ENCODE peak calls at places on chromosomes 7 and 10, in five cellular contexts. Q, W, Z, T and P are unnamed samples.

GRCh38 chr10:47136866-47137265 is 163.1 kb upstream of the GDF10 start:
- DNase-seq in Q (no peak), W (no peak), Z (peak), T (no peak), P (no peak)

GRCh38 chr10:4546500-4546899 is 279.5 kb upstream of the AKR1E2 start:
- DNase-seq in Q (no peak), W (peak), Z (peak), T (no peak), P (no peak)

GRCh38 chr10:128316327-128316726 is 190.1 kb upstream of the MKI67 start:
- DNase-seq in Q (no peak), W (no peak), Z (no peak), T (no peak), P (no peak)

GRCh38 chr7:142024547-142024946 is 28.9 kb downstream of the MGAM start:
- DNase-seq in Q (no peak), W (no peak), Z (no peak), T (no peak), P (peak)

GRCh38 chr7:4837814-4838625 is 23.8 kb downstream of the PAPOLB start:
- DNase-seq in Q (no peak), W (no peak), Z (no peak), T (no peak), P (no peak)

GRCh38 chr7:93551063-93551895 is 23.2 kb downstream of the CALCR start:
- DNase-seq in Q (peak), W (peak), Z (peak), T (no peak), P (no peak)

GRCh38 chr10:133412381-133412711 is 12.1 kb downstream of the SPRN start:
- DNase-seq in Q (no peak), W (no peak), Z (no peak), T (no peak), P (no peak)

GRCh38 chr7:47453093-47454056 is 128.5 kb downstream of the TNS3 start:
- DNase-seq in Q (peak), W (peak), Z (peak), T (peak), P (peak)

GRCh38 chr7:50264908-50265307 is 39.6 kb upstream of the IKZF1 start:
- DNase-seq in Q (no peak), W (no peak), Z (no peak), T (no peak), P (no peak)

GRCh38 chr10:86291616-86292340 is 74.8 kb downstream of the GRID1 start:
- DNase-seq in Q (no peak), W (no peak), Z (no peak), T (no peak), P (no peak)

GRCh38 chr10:12434277-12434676 is 84.9 kb downstream of the CAMK1D start:
- DNase-seq in Q (no peak), W (no peak), Z (no peak), T (no peak), P (no peak)

GRCh38 chr7:140003913-140004382 is 58.8 kb downstream of the PARP12 start:
- DNase-seq in Q (peak), W (peak), Z (peak), T (no peak), P (peak)

GRCh38 chr10:3783721-3784432 is 1.1 kb downstream of the KLF6 start:
- DNase-seq in Q (no peak), W (peak), Z (peak), T (no peak), P (no peak)

GRCh38 chr7:2522780-2523433 is 3.3 kb downstream of the LFNG start:
- DNase-seq in Q (peak), W (peak), Z (no peak), T (no peak), P (peak)

GRCh38 chr10:10222288-10222945 is 795.3 kb upstream of the CELF2 start:
- DNase-seq in Q (no peak), W (peak), Z (peak), T (no peak), P (no peak)

GRCh38 chr7:94409561-94409960 is 14.9 kb downstream of the COL1A2 start:
- DNase-seq in Q (no peak), W (no peak), Z (no peak), T (no peak), P (no peak)

GRCh38 chr10:113225903-113226302 is 275.9 kb downstream of the TCF7L2 start:
- DNase-seq in Q (no peak), W (no peak), Z (no peak), T (no peak), P (no peak)

GRCh38 chr7:37391791-37392672 is 56.6 kb downstream of the ELMO1 start:
- DNase-seq in Q (no peak), W (no peak), Z (no peak), T (no peak), P (no peak)

GRCh38 chr7:84547326-84547725 is 352.7 kb upstream of the SEMA3A start:
- DNase-seq in Q (no peak), W (no peak), Z (no peak), T (no peak), P (no peak)

GRCh38 chr7:158702196-158702595 is 2.4 kb downstream of the NCAPG2 start:
- DNase-seq in Q (no peak), W (no peak), Z (no peak), T (no peak), P (no peak)

GRCh38 chr10:97889461-97890265 is 40.0 kb downstream of the GOLGA7B start:
- DNase-seq in Q (peak), W (peak), Z (peak), T (peak), P (peak)

GRCh38 chr7:36202347-36202896 is 49.4 kb downstream of the EEPD1 start:
- DNase-seq in Q (no peak), W (no peak), Z (no peak), T (no peak), P (no peak)

GRCh38 chr10:74753295-74754211 is 72.8 kb upstream of the KAT6B start:
- DNase-seq in Q (no peak), W (peak), Z (peak), T (peak), P (no peak)

GRCh38 chr7:100435401-100436304 is 644 bp downstream of the PPP1R35 start:
- DNase-seq in Q (no peak), W (peak), Z (no peak), T (peak), P (peak)

GRCh38 chr7:103142494-103142893 is 6.4 kb downstream of the NAPEPLD start:
- DNase-seq in Q (no peak), W (no peak), Z (no peak), T (no peak), P (no peak)

GRCh38 chr10:86085686-86086085 is 280.9 kb downstream of the GRID1 start:
- DNase-seq in Q (no peak), W (no peak), Z (no peak), T (no peak), P (no peak)

GRCh38 chr10:78807504-78808202 is 261.1 kb upstream of the ZMIZ1 start:
- DNase-seq in Q (no peak), W (no peak), Z (no peak), T (no peak), P (no peak)

GRCh38 chr7:56092789-56093531 is at the start of gene PHKG1:
- DNase-seq in Q (peak), W (no peak), Z (peak), T (peak), P (peak)

GRCh38 chr10:52965489-52965888 is 192.9 kb upstream of the MBL2 start:
- DNase-seq in Q (no peak), W (no peak), Z (no peak), T (no peak), P (no peak)

GRCh38 chr10:78588194-78588811 is 480.5 kb upstream of the ZMIZ1 start:
- DNase-seq in Q (no peak), W (peak), Z (peak), T (no peak), P (no peak)

GRCh38 chr7:33379891-33380525 is 250.6 kb downstream of the BBS9 start:
- DNase-seq in Q (no peak), W (no peak), Z (no peak), T (no peak), P (no peak)

GRCh38 chr7:36945612-36946400 is 221.5 kb upstream of the AOAH start:
- DNase-seq in Q (no peak), W (peak), Z (no peak), T (no peak), P (no peak)

GRCh38 chr7:143375298-143376034 is 5.7 kb upstream of the ZYX start:
- DNase-seq in Q (no peak), W (no peak), Z (no peak), T (no peak), P (no peak)
- H3K27ac ChIP-seq in Q (no peak), W (no peak), Z (no peak), T (peak), P (peak)

DNA sequence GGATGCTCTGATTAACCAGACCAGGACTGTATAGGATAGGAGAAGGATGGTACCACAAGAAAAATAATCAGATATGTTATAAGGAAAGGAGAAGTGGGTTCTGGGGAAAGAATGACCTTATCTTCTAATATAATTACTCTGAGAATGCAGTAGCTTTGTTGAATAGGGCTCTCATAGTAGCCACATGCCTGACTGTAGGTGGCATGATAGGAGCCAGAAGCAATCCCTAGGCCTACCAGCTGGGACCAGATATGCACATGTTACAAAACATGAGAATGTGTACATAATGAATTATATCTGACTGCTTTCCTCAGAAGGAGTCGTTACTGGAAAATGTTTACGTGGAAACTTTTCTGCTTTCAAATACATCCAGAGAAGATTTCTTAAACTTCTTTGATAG is 53.2 kb upstream of the FAM3C start:
- DNase-seq in Q (no peak), W (peak), Z (no peak), T (no peak), P (no peak)
- TF ChIP-seq CTCF in Q (no peak), W (peak), Z (no peak), T (no peak), P (no peak)

GRCh38 chr10:118971187-118971586 is 58.3 kb upstream of the NANOS1 start:
- DNase-seq in Q (no peak), W (no peak), Z (no peak), T (no peak), P (no peak)
- H3K27ac ChIP-seq in Q (no peak), W (no peak), Z (no peak), T (no peak), P (no peak)

GRCh38 chr7:42272793-42273665 is 36.0 kb upstream of the GLI3 start:
- DNase-seq in Q (no peak), W (peak), Z (peak), T (no peak), P (peak)
- TF ChIP-seq CTCF in Q (no peak), W (peak), Z (peak), T (peak), P (no peak)

GRCh38 chr7:13016633-13017324 is 329.3 kb downstream of the ARL4A start:
- DNase-seq in Q (peak), W (peak), Z (peak), T (no peak), P (peak)
- H3K27ac ChIP-seq in Q (peak), W (peak), Z (no peak), T (no peak), P (peak)

GRCh38 chr10:119291223-119291900 is 84.0 kb downstream of the GRK5 start:
- DNase-seq in Q (no peak), W (no peak), Z (no peak), T (no peak), P (no peak)

GRCh38 chr10:119290301-119291036 is 83.1 kb downstream of the GRK5 start:
- DNase-seq in Q (no peak), W (no peak), Z (no peak), T (no peak), P (no peak)

GRCh38 chr10:119288574-119289001 is 81.2 kb downstream of the GRK5 start:
- DNase-seq in Q (no peak), W (no peak), Z (no peak), T (no peak), P (no peak)

GRCh38 chr10:119287613-119287991 is 80.2 kb downstream of the GRK5 start:
- DNase-seq in Q (no peak), W (no peak), Z (no peak), T (no peak), P (no peak)

GRCh38 chr10:119289227-119289925 is 82.0 kb downstream of the GRK5 start:
- DNase-seq in Q (no peak), W (no peak), Z (no peak), T (no peak), P (no peak)
- TF ChIP-seq CTCF in Q (no peak), W (no peak), Z (no peak), T (no peak), P (no peak)

DNA sequence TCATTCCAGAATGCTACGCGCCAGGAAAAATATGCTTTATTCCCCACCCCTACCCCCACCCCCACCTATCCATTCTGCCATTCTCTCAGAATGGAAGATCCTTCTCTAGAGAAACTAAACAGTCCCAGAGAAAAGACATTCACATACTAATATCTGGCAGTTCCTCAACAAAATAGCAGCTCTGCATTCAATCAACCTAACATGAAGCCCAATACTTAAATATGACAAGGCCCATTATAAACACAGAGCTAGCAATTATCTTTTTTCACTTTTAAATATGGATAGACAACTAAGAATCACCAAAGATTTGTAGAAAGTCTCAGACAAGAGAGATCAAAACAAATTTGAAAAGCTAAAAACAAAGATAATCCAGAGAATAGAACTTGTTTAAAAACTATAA is 16.3 kb downstream of the CACUL1 start:
- DNase-seq in Q (no peak), W (no peak), Z (no peak), T (no peak), P (no peak)
- H3K27ac ChIP-seq in Q (no peak), W (peak), Z (no peak), T (no peak), P (no peak)

GRCh38 chr10:91604462-91604935 is 28.4 kb downstream of the PPP1R3C start:
- DNase-seq in Q (no peak), W (no peak), Z (no peak), T (no peak), P (no peak)
- TF ChIP-seq CTCF in Q (no peak), W (no peak), Z (peak), T (no peak), P (no peak)

GRCh38 chr7:13990984-13991790 is 1.7 kb upstream of the ETV1 start:
- DNase-seq in Q (peak), W (peak), Z (peak), T (peak), P (peak)

GRCh38 chr7:13988765-13989137 is 715 bp downstream of the ETV1 start:
- DNase-seq in Q (no peak), W (peak), Z (peak), T (no peak), P (no peak)

GRCh38 chr7:13990319-13990983 is 985 bp upstream of the ETV1 start:
- DNase-seq in Q (peak), W (peak), Z (peak), T (peak), P (peak)

GRCh38 chr7:13989138-13989943 is at the start of gene ETV1:
- DNase-seq in Q (peak), W (peak), Z (peak), T (peak), P (peak)

GRCh38 chr7:13989944-13990295 is 454 bp upstream of the ETV1 start:
- DNase-seq in Q (no peak), W (no peak), Z (no peak), T (no peak), P (peak)
- H3K27ac ChIP-seq in Q (peak), W (peak), Z (peak), T (peak), P (peak)

GRCh38 chr7:107982918-107983389 is 20.0 kb downstream of the LAMB1 start:
- DNase-seq in Q (peak), W (peak), Z (peak), T (no peak), P (no peak)
- TF ChIP-seq CTCF in Q (no peak), W (peak), Z (no peak), T (peak), P (no peak)